ENCODE peak calls at places on chromosomes 12 and 14, in seven cellular contexts. One of them, this sample, is unnamed.

GRCh38 chr14:57692671-57693070 is 173.2 kb downstream of the SLC35F4 start:
- DNase-seq in SJCRH30: peak; percentile 55
- DNase-seq in cardiac muscle cell: peak; percentile 83
- DNase-seq in DND-41: no peak
- DNase-seq in ovary: no peak
- DNase-seq in body of pancreas: no peak
- DNase-seq in right cardiac atrium: no peak
- DNase-seq in this sample: no peak

GRCh38 chr12:91326043-91327027 is 143.7 kb upstream of the DCN start:
- DNase-seq in SJCRH30: peak; percentile 79
- DNase-seq in cardiac muscle cell: peak; percentile 83
- DNase-seq in DND-41: peak; percentile 39
- DNase-seq in ovary: peak; percentile 27
- DNase-seq in body of pancreas: peak; percentile 30
- DNase-seq in right cardiac atrium: no peak
- DNase-seq in this sample: no peak

GRCh38 chr14:69427596-69427995 is 29.1 kb downstream of the SLC39A9 start:
- DNase-seq in SJCRH30: no peak
- DNase-seq in cardiac muscle cell: no peak
- DNase-seq in DND-41: no peak
- DNase-seq in ovary: no peak
- DNase-seq in body of pancreas: no peak
- DNase-seq in right cardiac atrium: no peak
- DNase-seq in this sample: no peak

GRCh38 chr14:100850841-100851585 is 25.1 kb downstream of the MEG3 start:
- DNase-seq in SJCRH30: peak; percentile 76
- DNase-seq in cardiac muscle cell: peak; percentile 38
- DNase-seq in DND-41: peak; percentile 71
- DNase-seq in ovary: peak; percentile 59
- DNase-seq in body of pancreas: peak; percentile 82
- DNase-seq in right cardiac atrium: peak; percentile 83
- DNase-seq in this sample: peak; percentile 89

GRCh38 chr14:77151918-77152588 is 10.5 kb upstream of the ZDHHC22 start:
- DNase-seq in SJCRH30: peak; percentile 56
- DNase-seq in cardiac muscle cell: peak; percentile 52
- DNase-seq in DND-41: no peak
- DNase-seq in ovary: no peak
- DNase-seq in body of pancreas: no peak
- DNase-seq in right cardiac atrium: no peak
- DNase-seq in this sample: no peak

GRCh38 chr14:101127239-101127638 is 223.7 kb upstream of the RTL1 start:
- DNase-seq in SJCRH30: no peak
- DNase-seq in cardiac muscle cell: no peak
- DNase-seq in DND-41: no peak
- DNase-seq in ovary: no peak
- DNase-seq in body of pancreas: no peak
- DNase-seq in right cardiac atrium: no peak
- DNase-seq in this sample: no peak

GRCh38 chr12:57240926-57241555 is 9.9 kb downstream of the STAC3 start:
- DNase-seq in SJCRH30: peak; percentile 100
- DNase-seq in cardiac muscle cell: no peak
- DNase-seq in DND-41: no peak
- DNase-seq in ovary: no peak
- DNase-seq in body of pancreas: no peak
- DNase-seq in right cardiac atrium: peak; percentile 61
- DNase-seq in this sample: peak; percentile 72

GRCh38 chr12:119700078-119700477 is 32.1 kb downstream of the PRKAB1 start:
- DNase-seq in SJCRH30: no peak
- DNase-seq in cardiac muscle cell: no peak
- DNase-seq in DND-41: no peak
- DNase-seq in ovary: no peak
- DNase-seq in body of pancreas: no peak
- DNase-seq in right cardiac atrium: no peak
- DNase-seq in this sample: no peak

GRCh38 chr12:114662512-114663177 is 21.3 kb downstream of the TBX3 start:
- DNase-seq in SJCRH30: peak; percentile 62
- DNase-seq in cardiac muscle cell: peak; percentile 87
- DNase-seq in DND-41: peak; percentile 69
- DNase-seq in ovary: peak; percentile 84
- DNase-seq in body of pancreas: peak; percentile 86
- DNase-seq in right cardiac atrium: peak; percentile 83
- DNase-seq in this sample: peak; percentile 92

GRCh38 chr12:81386101-81386500 is 308.2 kb downstream of the ACSS3 start:
- DNase-seq in SJCRH30: no peak
- DNase-seq in cardiac muscle cell: no peak
- DNase-seq in DND-41: no peak
- DNase-seq in ovary: no peak
- DNase-seq in body of pancreas: no peak
- DNase-seq in right cardiac atrium: no peak
- DNase-seq in this sample: no peak

GRCh38 chr14:56630707-56631106 is 51.1 kb downstream of the TMEM260 start:
- DNase-seq in SJCRH30: no peak
- DNase-seq in cardiac muscle cell: peak; percentile 49
- DNase-seq in DND-41: no peak
- DNase-seq in ovary: no peak
- DNase-seq in body of pancreas: no peak
- DNase-seq in right cardiac atrium: no peak
- DNase-seq in this sample: no peak

GRCh38 chr12:91704446-91704845 is 441.2 kb downstream of the BTG1 start:
- DNase-seq in SJCRH30: no peak
- DNase-seq in cardiac muscle cell: peak; percentile 58
- DNase-seq in DND-41: no peak
- DNase-seq in ovary: no peak
- DNase-seq in body of pancreas: no peak
- DNase-seq in right cardiac atrium: no peak
- DNase-seq in this sample: no peak

GRCh38 chr12:47303207-47303606 is 223.4 kb upstream of the AMIGO2 start:
- DNase-seq in SJCRH30: no peak
- DNase-seq in cardiac muscle cell: no peak
- DNase-seq in DND-41: no peak
- DNase-seq in ovary: no peak
- DNase-seq in body of pancreas: no peak
- DNase-seq in right cardiac atrium: no peak
- DNase-seq in this sample: no peak

GRCh38 chr14:49623941-49624806 is 3.6 kb downstream of the MGAT2 start:
- DNase-seq in SJCRH30: no peak
- DNase-seq in cardiac muscle cell: no peak
- DNase-seq in DND-41: no peak
- DNase-seq in ovary: no peak
- DNase-seq in body of pancreas: no peak
- DNase-seq in right cardiac atrium: no peak
- DNase-seq in this sample: no peak

GRCh38 chr12:15446798-15447197 is 124.5 kb downstream of the PTPRO start:
- DNase-seq in SJCRH30: no peak
- DNase-seq in cardiac muscle cell: no peak
- DNase-seq in DND-41: no peak
- DNase-seq in ovary: no peak
- DNase-seq in body of pancreas: no peak
- DNase-seq in right cardiac atrium: no peak
- DNase-seq in this sample: no peak

GRCh38 chr14:54453252-54453651 is 12.1 kb upstream of the CNIH1 start:
- DNase-seq in SJCRH30: no peak
- DNase-seq in cardiac muscle cell: no peak
- DNase-seq in DND-41: no peak
- DNase-seq in ovary: no peak
- DNase-seq in body of pancreas: no peak
- DNase-seq in right cardiac atrium: no peak
- DNase-seq in this sample: no peak

GRCh38 chr12:3604281-3604680 is 113.3 kb downstream of the PRMT8 start:
- DNase-seq in SJCRH30: no peak
- DNase-seq in cardiac muscle cell: no peak
- DNase-seq in DND-41: no peak
- DNase-seq in ovary: no peak
- DNase-seq in body of pancreas: no peak
- DNase-seq in right cardiac atrium: no peak
- DNase-seq in this sample: no peak

GRCh38 chr14:103281496-103282231 is 52.4 kb upstream of the EIF5 start:
- DNase-seq in SJCRH30: peak; percentile 62
- DNase-seq in cardiac muscle cell: peak; percentile 68
- DNase-seq in DND-41: no peak
- DNase-seq in ovary: peak; percentile 76
- DNase-seq in body of pancreas: peak; percentile 47
- DNase-seq in right cardiac atrium: no peak
- DNase-seq in this sample: no peak

GRCh38 chr14:74611672-74612345 is at the start of gene LTBP2:
- DNase-seq in SJCRH30: no peak
- DNase-seq in cardiac muscle cell: peak; percentile 42
- DNase-seq in DND-41: no peak
- DNase-seq in ovary: no peak
- DNase-seq in body of pancreas: peak; percentile 35
- DNase-seq in right cardiac atrium: peak; percentile 73
- DNase-seq in this sample: peak; percentile 56

GRCh38 chr12:6765048-6765633 is 1.0 kb upstream of the PTMS start:
- DNase-seq in SJCRH30: peak; percentile 21
- DNase-seq in cardiac muscle cell: no peak
- DNase-seq in DND-41: no peak
- DNase-seq in ovary: no peak
- DNase-seq in body of pancreas: no peak
- DNase-seq in right cardiac atrium: no peak
- DNase-seq in this sample: no peak

GRCh38 chr12:6765634-6766581 is at the start of gene PTMS:
- DNase-seq in SJCRH30: peak; percentile 90
- DNase-seq in cardiac muscle cell: peak; percentile 97
- DNase-seq in DND-41: peak; percentile 62
- DNase-seq in ovary: peak; percentile 92
- DNase-seq in body of pancreas: peak; percentile 79
- DNase-seq in right cardiac atrium: peak; percentile 94
- DNase-seq in this sample: peak; percentile 90

GRCh38 chr12:6761849-6762248 is 4.3 kb upstream of the PTMS start:
- DNase-seq in SJCRH30: no peak
- DNase-seq in cardiac muscle cell: no peak
- DNase-seq in DND-41: no peak
- DNase-seq in ovary: no peak
- DNase-seq in body of pancreas: no peak
- DNase-seq in right cardiac atrium: no peak
- DNase-seq in this sample: no peak

GRCh38 chr12:6763380-6763779 is 2.8 kb upstream of the PTMS start:
- DNase-seq in SJCRH30: no peak
- DNase-seq in cardiac muscle cell: no peak
- DNase-seq in DND-41: no peak
- DNase-seq in ovary: no peak
- DNase-seq in body of pancreas: no peak
- DNase-seq in right cardiac atrium: no peak
- DNase-seq in this sample: no peak

GRCh38 chr12:6764011-6764828 is 1.9 kb upstream of the PTMS start:
- DNase-seq in SJCRH30: peak; percentile 99
- DNase-seq in cardiac muscle cell: peak; percentile 99
- DNase-seq in DND-41: peak; percentile 72
- DNase-seq in ovary: peak; percentile 96
- DNase-seq in body of pancreas: peak; percentile 96
- DNase-seq in right cardiac atrium: peak; percentile 97
- DNase-seq in this sample: peak; percentile 97
- H3K4me3 ChIP-seq in SJCRH30: peak overlapping the region; percentile 78
- H3K4me3 ChIP-seq in cardiac muscle cell: peak overlapping the region; percentile 93
- H3K4me3 ChIP-seq in DND-41: no peak overlapping the region
- H3K4me3 ChIP-seq in ovary: peak overlapping the region; percentile 68
- H3K4me3 ChIP-seq in body of pancreas: no peak overlapping the region
- H3K4me3 ChIP-seq in right cardiac atrium: peak overlapping the region; percentile 16
- H3K4me3 ChIP-seq in this sample: no peak overlapping the region

DNA sequence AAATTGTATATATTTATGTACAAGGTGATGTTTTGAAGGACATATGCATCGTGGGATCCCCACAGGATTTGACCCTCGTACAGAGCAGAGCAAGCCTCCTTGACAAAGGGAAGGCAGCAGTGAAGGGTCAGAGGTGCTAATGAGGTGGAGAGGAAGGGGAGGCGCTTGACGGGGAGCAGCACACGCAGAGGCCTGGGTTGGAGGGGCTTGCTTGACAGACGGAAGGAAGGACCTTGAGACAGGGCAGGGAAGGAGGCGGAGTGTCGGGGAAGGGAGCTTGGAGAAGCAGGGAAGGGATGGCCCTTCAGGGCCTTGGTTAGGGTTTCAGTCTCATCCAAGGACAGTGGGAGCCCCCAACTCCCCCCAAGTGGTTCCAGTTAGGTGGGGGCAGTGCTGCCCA is 52.6 kb downstream of the ZNF664 start:
- DNase-seq in SJCRH30: no peak
- DNase-seq in cardiac muscle cell: no peak
- DNase-seq in DND-41: no peak
- DNase-seq in ovary: no peak
- DNase-seq in body of pancreas: no peak
- DNase-seq in right cardiac atrium: no peak
- DNase-seq in this sample: no peak
- H3K27ac ChIP-seq in SJCRH30: no peak overlapping the region
- H3K27ac ChIP-seq in cardiac muscle cell: peak overlapping the region; percentile 28
- H3K27ac ChIP-seq in DND-41: no peak overlapping the region
- H3K27ac ChIP-seq in ovary: no peak overlapping the region
- H3K27ac ChIP-seq in body of pancreas: no peak overlapping the region
- H3K27ac ChIP-seq in right cardiac atrium: no peak overlapping the region
- H3K27ac ChIP-seq in this sample: no peak overlapping the region

DNA sequence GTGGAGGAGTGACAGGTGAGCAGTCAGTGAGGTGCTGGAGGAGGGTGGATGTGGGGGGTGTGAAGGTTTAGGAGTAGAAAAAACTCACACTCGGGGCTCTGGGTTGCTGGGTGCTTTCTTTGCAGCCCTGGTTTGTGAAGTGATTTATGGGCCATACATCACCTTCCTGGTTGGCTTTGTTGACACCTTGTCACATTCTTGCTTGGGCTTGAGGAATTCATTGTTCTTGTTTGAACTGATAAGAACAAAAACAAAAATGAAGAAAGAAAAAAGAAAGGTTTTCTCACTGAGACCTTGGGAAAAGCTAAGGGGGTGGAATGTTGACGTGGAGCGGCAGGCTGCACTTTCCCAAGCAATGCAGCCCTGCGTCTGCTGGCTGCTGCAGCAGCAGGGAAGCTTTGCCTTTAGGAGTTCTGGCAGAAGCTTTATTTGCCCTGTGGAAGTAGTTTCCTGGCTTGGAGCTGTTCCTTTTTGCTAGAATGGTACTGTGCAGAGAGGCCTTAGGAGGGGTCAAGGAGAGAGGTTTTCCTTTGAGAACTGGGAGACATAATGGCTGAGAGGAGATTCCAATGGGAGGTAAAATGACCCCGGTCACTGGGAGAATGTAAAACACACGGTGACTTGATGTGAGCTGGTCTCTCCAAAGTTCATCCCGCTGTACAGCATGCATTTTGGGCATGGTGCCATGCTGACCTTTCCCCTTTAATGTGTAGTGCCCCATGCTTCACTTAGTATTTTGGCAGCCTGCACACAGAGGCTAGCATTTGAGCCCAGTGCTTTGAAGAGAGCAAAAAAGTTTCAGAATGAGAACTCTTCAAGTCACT is 52.8 kb downstream of the HMGA2 start:
- DNase-seq in SJCRH30: no peak
- DNase-seq in cardiac muscle cell: peak; percentile 74
- DNase-seq in DND-41: no peak
- DNase-seq in ovary: peak; percentile 53
- DNase-seq in body of pancreas: peak; percentile 32
- DNase-seq in right cardiac atrium: peak; percentile 21
- DNase-seq in this sample: no peak
- H3K4me3 ChIP-seq in SJCRH30: no peak overlapping the region
- H3K4me3 ChIP-seq in cardiac muscle cell: no peak overlapping the region
- H3K4me3 ChIP-seq in DND-41: no peak overlapping the region
- H3K4me3 ChIP-seq in ovary: no peak overlapping the region
- H3K4me3 ChIP-seq in body of pancreas: no peak overlapping the region
- H3K4me3 ChIP-seq in right cardiac atrium: no peak overlapping the region
- H3K4me3 ChIP-seq in this sample: no peak overlapping the region

DNA sequence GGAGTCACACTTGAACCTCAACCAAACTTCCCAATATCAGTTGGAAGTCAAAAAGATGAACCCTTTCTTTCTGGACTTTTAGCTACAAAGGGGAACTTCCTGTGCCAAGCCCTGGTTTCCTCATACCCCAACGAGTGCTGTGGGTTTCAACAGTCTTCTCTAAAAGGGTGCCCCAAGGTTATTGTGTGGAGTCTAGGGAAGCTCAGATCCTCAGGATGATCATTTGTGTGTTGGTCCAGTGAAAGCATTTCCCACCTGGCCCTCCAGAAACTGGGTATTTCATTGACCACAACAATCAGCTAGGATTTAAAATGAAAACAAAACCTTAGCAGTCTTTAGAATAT is 29.4 kb downstream of the P2RX4 start:
- DNase-seq in SJCRH30: no peak
- DNase-seq in cardiac muscle cell: no peak
- DNase-seq in DND-41: no peak
- DNase-seq in ovary: no peak
- DNase-seq in body of pancreas: no peak
- DNase-seq in right cardiac atrium: no peak
- DNase-seq in this sample: no peak
- H3K27ac ChIP-seq in SJCRH30: no peak overlapping the region
- H3K27ac ChIP-seq in cardiac muscle cell: peak overlapping the region; percentile 47
- H3K27ac ChIP-seq in DND-41: peak overlapping the region; percentile 45
- H3K27ac ChIP-seq in ovary: peak overlapping the region; percentile 85
- H3K27ac ChIP-seq in body of pancreas: peak overlapping the region; percentile 58
- H3K27ac ChIP-seq in right cardiac atrium: no peak overlapping the region
- H3K27ac ChIP-seq in this sample: no peak overlapping the region

This sample was measured in aorta.